ENCODE peak calls at places on chromosomes 2 and 18, in four cellular contexts. One of them, this sample, is unnamed.

GRCh38 chr2:200587007-200587616 is 1.3 kb downstream of the AOX1 start:
- DNase-seq in mammary epithelial cell: no peak
- DNase-seq in GDM1: no peak
- DNase-seq in Calu3: no peak
- DNase-seq in this sample: no peak

GRCh38 chr2:168848220-168848619 is 42.0 kb downstream of the SPC25 start:
- DNase-seq in mammary epithelial cell: no peak
- DNase-seq in GDM1: no peak
- DNase-seq in Calu3: peak; percentile 13
- DNase-seq in this sample: no peak

GRCh38 chr18:79402209-79402576 is 6.5 kb downstream of the NFATC1 start:
- DNase-seq in mammary epithelial cell: no peak
- DNase-seq in GDM1: no peak
- DNase-seq in Calu3: no peak
- DNase-seq in this sample: no peak

GRCh38 chr2:118089015-118089800 is 937 bp downstream of the INSIG2 start:
- DNase-seq in mammary epithelial cell: peak; percentile 68
- DNase-seq in GDM1: no peak
- DNase-seq in Calu3: peak; percentile 27
- DNase-seq in this sample: peak; percentile 35

GRCh38 chr18:12625242-12625641 is 32.7 kb downstream of the SPIRE1 start:
- DNase-seq in mammary epithelial cell: no peak
- DNase-seq in GDM1: no peak
- DNase-seq in Calu3: no peak
- DNase-seq in this sample: no peak

GRCh38 chr2:135094508-135094907 is 42.4 kb downstream of the RAB3GAP1 start:
- DNase-seq in mammary epithelial cell: no peak
- DNase-seq in GDM1: no peak
- DNase-seq in Calu3: no peak
- DNase-seq in this sample: no peak

GRCh38 chr2:219273887-219274391 is 5.2 kb upstream of the DNAJB2 start:
- DNase-seq in mammary epithelial cell: peak; percentile 97
- DNase-seq in GDM1: no peak
- DNase-seq in Calu3: peak; percentile 89
- DNase-seq in this sample: no peak

GRCh38 chr2:228540976-228541375 is 359.5 kb upstream of the SPHKAP start:
- DNase-seq in mammary epithelial cell: no peak
- DNase-seq in GDM1: no peak
- DNase-seq in Calu3: no peak
- DNase-seq in this sample: no peak

GRCh38 chr18:26307161-26307773 is 81.0 kb downstream of the TAF4B start:
- DNase-seq in mammary epithelial cell: peak; percentile 45
- DNase-seq in GDM1: peak; percentile 6
- DNase-seq in Calu3: peak; percentile 56
- DNase-seq in this sample: peak; percentile 39

GRCh38 chr18:56841836-56842235 is 190.7 kb downstream of the WDR7 start:
- DNase-seq in mammary epithelial cell: no peak
- DNase-seq in GDM1: no peak
- DNase-seq in Calu3: no peak
- DNase-seq in this sample: no peak

GRCh38 chr2:140457483-140457882 is 1673.3 kb downstream of the LRP1B start:
- DNase-seq in mammary epithelial cell: no peak
- DNase-seq in GDM1: no peak
- DNase-seq in Calu3: no peak
- DNase-seq in this sample: no peak

GRCh38 chr2:152407806-152408205 is 72.8 kb downstream of the FMNL2 start:
- DNase-seq in mammary epithelial cell: no peak
- DNase-seq in GDM1: no peak
- DNase-seq in Calu3: no peak
- DNase-seq in this sample: no peak

GRCh38 chr2:11746807-11747459 is 501 bp downstream of the LPIN1 start:
- DNase-seq in mammary epithelial cell: peak; percentile 49
- DNase-seq in GDM1: no peak
- DNase-seq in Calu3: no peak
- DNase-seq in this sample: no peak

GRCh38 chr2:76478636-76479035 is 767.9 kb upstream of the GCFC2 start:
- DNase-seq in mammary epithelial cell: no peak
- DNase-seq in GDM1: no peak
- DNase-seq in Calu3: no peak
- DNase-seq in this sample: no peak

GRCh38 chr18:72948439-72948838 is 80.7 kb upstream of the NETO1 start:
- DNase-seq in mammary epithelial cell: no peak
- DNase-seq in GDM1: no peak
- DNase-seq in Calu3: no peak
- DNase-seq in this sample: no peak